ENCODE peak calls at places on chromosomes 12 and 14, in nine cellular contexts. U is stomach, K is Panc1, X is GM23338, M is SK-N-SH, V is breast epithelium, G is prostate gland, Y is endothelial cell of umbilical vein, T is HCT116. N is an unnamed sample. For H3K4me1, the result is how much of the 10 kb centered on the place peaks cover.

GRCh38 chr14:91177073-91177796 is 63.4 kb downstream of the DGLUCY start:
- DNase-seq in U (peak), K (peak), X (peak), M (peak), V (peak), G (peak), Y (peak), T (peak), N (no peak)

GRCh38 chr12:111942557-111942956 is 70.4 kb downstream of the TMEM116 start:
- DNase-seq in U (peak), K (no peak), X (no peak), M (no peak), V (no peak), G (no peak), Y (peak), T (no peak), N (no peak)

GRCh38 chr12:122955151-122955550 is 11.1 kb downstream of the ABCB9 start:
- DNase-seq in U (no peak), K (no peak), X (no peak), M (peak), V (no peak), G (no peak), Y (no peak), T (no peak), N (no peak)

GRCh38 chr12:13562915-13563742 is 366.6 kb downstream of the EMP1 start:
- DNase-seq in U (no peak), K (no peak), X (no peak), M (no peak), V (no peak), G (no peak), Y (no peak), T (no peak), N (no peak)

GRCh38 chr14:72540836-72541235 is 353.1 kb downstream of the DPF3 start:
- DNase-seq in U (no peak), K (no peak), X (no peak), M (no peak), V (no peak), G (no peak), Y (no peak), T (no peak), N (no peak)

GRCh38 chr14:94599656-94600004 is 12.6 kb upstream of the SERPINA3 start:
- DNase-seq in U (no peak), K (no peak), X (no peak), M (no peak), V (peak), G (no peak), Y (no peak), T (no peak), N (no peak)

GRCh38 chr14:52023518-52023917 is 34.2 kb downstream of the RTRAF start:
- DNase-seq in U (no peak), K (no peak), X (no peak), M (no peak), V (no peak), G (no peak), Y (peak), T (no peak), N (no peak)

GRCh38 chr14:65352964-65353530 is 59.5 kb upstream of the FUT8 start:
- DNase-seq in U (peak), K (no peak), X (no peak), M (no peak), V (no peak), G (no peak), Y (peak), T (peak), N (no peak)

GRCh38 chr14:61226015-61226654 is 55.0 kb downstream of the TMEM30B start:
- DNase-seq in U (no peak), K (no peak), X (no peak), M (no peak), V (no peak), G (no peak), Y (no peak), T (no peak), N (no peak)

GRCh38 chr14:68468437-68469207 is 324.2 kb downstream of the ZFP36L1 start:
- DNase-seq in U (peak), K (no peak), X (no peak), M (no peak), V (no peak), G (no peak), Y (peak), T (no peak), N (no peak)

GRCh38 chr12:94089891-94090290 is 58.5 kb upstream of the PLXNC1 start:
- DNase-seq in U (no peak), K (no peak), X (no peak), M (no peak), V (no peak), G (no peak), Y (no peak), T (no peak), N (no peak)

GRCh38 chr12:5391638-5392037 is 40.3 kb upstream of the NTF3 start:
- DNase-seq in U (no peak), K (no peak), X (no peak), M (no peak), V (no peak), G (no peak), Y (no peak), T (no peak), N (no peak)

GRCh38 chr12:110776410-110776809 is 33.7 kb upstream of the PPP1CC start:
- DNase-seq in U (no peak), K (no peak), X (no peak), M (no peak), V (no peak), G (no peak), Y (no peak), T (no peak), N (no peak)

GRCh38 chr12:14849664-14850063 is 6.3 kb upstream of the ART4 start:
- DNase-seq in U (no peak), K (no peak), X (no peak), M (no peak), V (no peak), G (no peak), Y (peak), T (no peak), N (no peak)

GRCh38 chr14:92439551-92440344 is 73.8 kb upstream of the RIN3 start:
- DNase-seq in U (no peak), K (no peak), X (no peak), M (no peak), V (peak), G (no peak), Y (no peak), T (no peak), N (no peak)

GRCh38 chr14:99619873-99620834 is 16.1 kb upstream of the CCDC85C start:
- DNase-seq in U (no peak), K (no peak), X (no peak), M (no peak), V (no peak), G (no peak), Y (peak), T (no peak), N (no peak)

GRCh38 chr12:132489078-132489601 is 811 bp upstream of the FBRSL1 start:
- DNase-seq in U (peak), K (no peak), X (no peak), M (no peak), V (no peak), G (no peak), Y (peak), T (no peak), N (no peak)

GRCh38 chr12:82964446-82964845 is 277.7 kb downstream of the TMTC2 start:
- DNase-seq in U (no peak), K (no peak), X (no peak), M (no peak), V (no peak), G (no peak), Y (no peak), T (no peak), N (no peak)

GRCh38 chr12:42450248-42450647 is 124.3 kb downstream of the PPHLN1 start:
- DNase-seq in U (no peak), K (no peak), X (no peak), M (no peak), V (no peak), G (no peak), Y (peak), T (no peak), N (no peak)

GRCh38 chr12:108722992-108723766 is 8.1 kb downstream of the CORO1C start:
- DNase-seq in U (no peak), K (no peak), X (no peak), M (no peak), V (no peak), G (no peak), Y (peak), T (no peak), N (no peak)

GRCh38 chr12:6631549-6631961 is 4.2 kb downstream of the LPAR5 start:
- DNase-seq in U (peak), K (no peak), X (no peak), M (no peak), V (no peak), G (no peak), Y (no peak), T (no peak), N (no peak)
- H3K4me1 ChIP-seq in U (under half), K (under half), X (under half), M (under half), V (under half), G (under half), Y (under half), T (under half), N (under half)

GRCh38 chr12:91396296-91396695 is 213.7 kb upstream of the DCN start:
- DNase-seq in U (no peak), K (no peak), X (no peak), M (no peak), V (no peak), G (no peak), Y (no peak), T (no peak), N (no peak)

GRCh38 chr12:91397866-91398532 is 215.4 kb upstream of the DCN start:
- DNase-seq in U (no peak), K (no peak), X (no peak), M (no peak), V (no peak), G (no peak), Y (no peak), T (no peak), N (no peak)

GRCh38 chr12:91400249-91400648 is 217.6 kb upstream of the DCN start:
- DNase-seq in U (no peak), K (no peak), X (no peak), M (no peak), V (no peak), G (no peak), Y (peak), T (no peak), N (no peak)

GRCh38 chr12:91394903-91395302 is 212.3 kb upstream of the DCN start:
- DNase-seq in U (no peak), K (no peak), X (no peak), M (no peak), V (no peak), G (no peak), Y (no peak), T (no peak), N (no peak)

DNA sequence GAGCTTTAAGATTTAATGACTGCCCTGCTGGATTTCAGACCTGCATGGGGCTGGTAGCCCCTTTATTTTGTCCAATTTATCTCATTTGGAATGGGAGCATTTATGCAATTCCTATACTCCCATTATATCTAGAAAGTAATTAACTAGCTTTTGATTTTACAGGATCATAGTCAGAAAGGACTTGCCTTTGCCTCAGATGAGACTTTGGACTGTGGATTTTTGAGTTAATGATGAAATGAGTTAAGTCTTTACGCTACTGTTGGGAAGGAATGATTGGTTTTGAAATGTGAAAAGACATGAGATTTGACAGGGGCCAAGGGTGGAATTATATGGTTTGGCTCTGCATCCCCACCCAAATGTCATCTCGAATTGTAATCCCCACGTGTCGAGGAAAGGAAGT is 213.0 kb upstream of the DCN start:
- DNase-seq in U (no peak), K (no peak), X (no peak), M (no peak), V (no peak), G (no peak), Y (no peak), T (no peak), N (no peak)
- H3K4me3 ChIP-seq in U (no peak), K (no peak), X (no peak), M (no peak), V (no peak), G (no peak), Y (no peak), T (no peak), N (no peak)

DNA sequence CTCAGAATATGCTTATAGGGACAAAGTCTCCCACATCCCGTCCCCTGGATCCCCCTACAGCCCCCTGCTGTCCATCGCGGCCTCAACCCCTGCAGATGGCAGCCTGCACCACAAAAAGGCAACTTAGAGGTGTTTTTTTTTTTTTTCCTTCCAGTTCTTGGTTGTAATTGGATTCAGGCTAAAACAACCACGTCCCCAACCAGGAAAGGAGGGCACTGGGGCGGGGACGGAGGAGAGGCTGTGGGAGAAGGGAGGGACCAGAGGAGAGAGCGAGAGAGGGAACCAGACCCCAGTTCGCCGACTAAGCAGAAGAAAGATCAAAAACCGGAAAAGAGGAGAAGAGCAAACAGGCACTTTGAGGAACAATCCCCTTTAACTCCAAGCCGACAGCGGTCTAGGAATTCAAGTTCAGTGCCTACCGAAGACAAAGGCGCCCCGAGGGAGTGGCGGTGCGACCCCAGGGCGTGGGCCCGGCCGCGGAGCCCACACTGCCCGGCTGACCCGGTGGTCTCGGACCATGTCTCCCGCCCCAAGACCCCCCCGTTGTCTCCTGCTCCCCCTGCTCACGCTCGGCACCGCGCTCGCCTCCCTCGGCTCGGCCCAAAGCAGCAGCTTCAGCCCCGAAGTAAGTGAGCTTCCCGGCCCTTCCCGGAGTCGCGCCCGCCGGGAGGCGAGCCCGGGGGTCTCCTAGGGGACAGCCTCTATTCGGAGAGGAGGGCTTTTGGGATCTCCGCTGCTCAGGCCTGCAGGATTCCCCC is at the start of gene MMP14:
- DNase-seq in U (peak), K (no peak), X (peak), M (peak), V (peak), G (peak), Y (peak), T (no peak), N (no peak)
- TF ChIP-seq POLR2AphosphoS5 in U (peak), K (no peak), X (peak), M (peak), V (no peak), G (peak), Y (peak), T (peak), N (peak)

DNA sequence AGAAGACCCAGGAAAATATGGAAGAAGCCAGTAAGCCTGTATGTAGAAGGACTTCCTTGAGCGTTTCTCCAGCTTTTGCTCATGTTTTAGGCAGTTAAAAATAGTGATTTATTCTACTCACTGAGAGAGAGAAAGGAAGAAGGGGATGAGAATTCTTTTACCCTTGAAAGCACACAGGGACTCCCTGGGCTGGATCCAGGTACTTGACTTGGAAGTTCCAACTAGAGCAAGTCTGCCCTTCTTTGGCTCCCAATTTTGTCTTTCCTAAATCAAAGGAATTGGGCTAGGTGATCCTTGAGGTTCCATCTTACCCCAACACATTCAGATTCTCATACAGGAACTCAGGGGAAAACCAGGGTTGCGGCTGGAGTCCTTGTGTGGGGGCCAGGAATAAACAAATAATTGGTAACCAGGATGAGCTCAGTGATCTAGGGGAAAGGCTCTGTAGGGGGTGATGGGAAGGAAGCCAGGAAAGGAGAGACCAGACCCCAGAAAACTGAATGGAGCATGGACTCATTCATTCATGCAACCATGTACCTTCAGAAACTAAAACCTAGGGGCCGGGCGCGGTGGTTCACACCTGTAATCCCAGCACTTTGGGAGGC is 11.5 kb upstream of the ITGA5 start:
- DNase-seq in U (no peak), K (no peak), X (no peak), M (no peak), V (no peak), G (no peak), Y (no peak), T (no peak), N (no peak)
- H3K4me1 ChIP-seq in U (under half), K (under half), X (under half), M (under half), V (under half), G (under half), Y (half or more), T (under half), N (half or more)

GRCh38 chr14:22979748-22980392 is 2.5 kb downstream of the AJUBA start:
- DNase-seq in U (no peak), K (no peak), X (no peak), M (no peak), V (no peak), G (no peak), Y (no peak), T (no peak), N (no peak)

GRCh38 chr14:22978487-22978837 is 3.9 kb downstream of the AJUBA start:
- DNase-seq in U (no peak), K (no peak), X (no peak), M (no peak), V (no peak), G (no peak), Y (no peak), T (no peak), N (no peak)

GRCh38 chr14:22977684-22978486 is 4.5 kb downstream of the AJUBA start:
- DNase-seq in U (peak), K (no peak), X (peak), M (peak), V (peak), G (peak), Y (peak), T (no peak), N (no peak)

GRCh38 chr14:22980672-22981089 is 1.7 kb downstream of the AJUBA start:
- DNase-seq in U (peak), K (no peak), X (peak), M (peak), V (peak), G (peak), Y (no peak), T (no peak), N (no peak)

DNA sequence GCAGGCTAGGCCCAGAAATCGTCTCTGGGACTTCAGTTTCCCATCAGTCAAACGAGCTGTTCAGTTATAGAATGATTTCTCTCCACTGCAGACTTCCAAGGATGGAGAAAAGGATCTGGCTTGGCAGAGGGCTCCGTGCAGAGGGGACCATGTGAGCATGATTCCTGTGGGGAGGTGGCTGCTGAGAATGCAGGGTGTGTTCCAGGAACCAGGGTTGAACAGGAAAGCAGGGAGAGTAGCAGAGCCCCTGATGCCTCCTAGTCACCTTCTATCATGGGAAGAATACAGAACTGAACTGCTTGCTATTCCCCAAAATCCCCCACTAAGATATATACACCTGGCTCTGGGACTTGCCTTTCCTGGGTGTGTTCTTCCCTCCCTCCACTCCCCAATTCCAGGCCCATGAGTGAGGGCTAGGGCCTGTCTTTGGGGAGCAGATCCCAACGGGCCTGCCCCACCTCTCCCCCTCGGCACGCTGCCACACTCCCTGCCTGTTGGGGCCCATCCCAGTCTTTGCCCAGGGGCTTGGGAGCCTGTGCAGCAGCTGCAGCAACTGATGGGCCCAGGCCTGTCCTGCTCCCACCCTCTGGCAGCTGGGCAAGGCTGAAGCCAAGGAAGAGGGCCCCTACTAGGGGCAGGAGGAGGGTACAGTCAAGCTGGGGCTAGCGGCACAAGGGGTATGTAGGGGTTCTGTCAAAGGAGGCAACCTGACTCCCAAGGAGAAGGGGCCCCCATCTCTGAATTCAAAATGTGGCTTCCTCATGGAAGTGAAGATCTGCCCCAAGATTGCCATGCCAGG is 3.3 kb downstream of the AJUBA start:
- DNase-seq in U (no peak), K (no peak), X (no peak), M (no peak), V (peak), G (peak), Y (no peak), T (no peak), N (no peak)
- H3K4me3 ChIP-seq in U (no peak), K (peak), X (peak), M (peak), V (peak), G (peak), Y (no peak), T (peak), N (no peak)

GRCh38 chr12:84912191-84913142 is at the start of gene SLC6A15:
- DNase-seq in U (no peak), K (no peak), X (peak), M (peak), V (no peak), G (no peak), Y (peak), T (no peak), N (no peak)
- TF ChIP-seq POLR2AphosphoS5 in U (no peak), K (no peak), X (peak), M (no peak), V (no peak), G (no peak), Y (no peak), T (no peak), N (no peak)

GRCh38 chr12:26118356-26118755 is 6.5 kb downstream of the BHLHE41 start:
- DNase-seq in U (no peak), K (no peak), X (no peak), M (no peak), V (no peak), G (no peak), Y (no peak), T (no peak), N (no peak)
- H3K4me1 ChIP-seq in U (under half), K (half or more), X (under half), M (under half), V (under half), G (under half), Y (under half), T (under half), N (under half)

DNA sequence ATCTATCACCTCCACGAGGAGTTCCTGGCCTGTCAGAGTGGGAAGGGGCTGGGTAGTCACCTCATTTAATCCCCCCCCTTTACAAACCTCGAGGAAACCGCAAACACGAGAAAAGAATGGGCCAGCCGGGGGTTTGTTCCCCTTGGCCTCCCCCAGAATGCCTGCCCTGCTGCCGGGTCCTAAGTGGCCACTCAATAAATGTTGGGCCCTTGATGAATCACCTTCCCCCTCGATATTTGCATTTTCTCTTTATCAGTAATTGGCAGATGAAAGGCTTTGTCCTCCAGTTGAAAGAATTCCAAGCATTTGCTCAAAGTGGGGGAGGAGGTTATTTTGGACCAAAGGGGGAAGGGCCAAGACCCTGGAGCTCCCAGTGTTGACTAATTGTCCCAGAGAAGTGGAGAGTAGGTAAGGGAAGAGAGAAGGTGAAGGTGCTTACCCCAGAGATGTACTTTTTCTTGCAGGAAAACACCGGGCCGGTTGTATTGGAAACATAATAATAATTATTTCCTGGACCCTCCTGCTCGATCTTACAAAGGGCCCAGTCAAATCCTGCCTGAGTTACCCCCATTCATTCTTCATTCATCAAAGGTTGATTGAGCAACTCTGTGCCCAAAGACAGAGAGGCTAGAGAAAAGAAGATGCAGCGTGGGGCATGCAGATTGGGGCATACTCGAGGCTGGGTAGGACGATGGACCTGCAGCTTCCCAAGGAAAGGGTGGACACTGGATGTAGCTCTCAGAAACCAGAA is 1.9 kb upstream of the KDM2B start:
- DNase-seq in U (no peak), K (no peak), X (peak), M (no peak), V (no peak), G (no peak), Y (peak), T (no peak), N (no peak)
- H3K4me3 ChIP-seq in U (no peak), K (no peak), X (peak), M (no peak), V (no peak), G (no peak), Y (no peak), T (no peak), N (no peak)

N was measured in vagina.